ENCODE peak calls at places on chromosome 5, in four cellular contexts. H is Peyer's patch, G is pancreas, V is AG04450. E is an unnamed sample.

GRCh38 chr5:55934117-55934613 is 60.6 kb downstream of the IL6ST start:
- DNase-seq in H (no peak), G (no peak), V (no peak), E (peak; percentile 16)

GRCh38 chr5:136629125-136629790 is 263.9 kb upstream of the TRPC7 start:
- DNase-seq in V (no peak), G (no peak), H (no peak), E (no peak)

GRCh38 chr5:56732147-56732546 is 83.2 kb upstream of the MAP3K1 start:
- DNase-seq in V (no peak), H (no peak), G (no peak), E (no peak)

GRCh38 chr5:134252671-134253070 is 26.8 kb upstream of the PPP2CA start:
- DNase-seq in G (no peak), V (no peak), H (no peak), E (peak; percentile 63)

GRCh38 chr5:123087173-123088030 is 1.6 kb upstream of the PRDM6 start:
- DNase-seq in G (no peak), H (no peak), V (no peak), E (no peak)

GRCh38 chr5:96609369-96609768 is 52.8 kb upstream of the CAST start:
- DNase-seq in G (no peak), H (no peak), V (no peak), E (no peak)

GRCh38 chr5:90055831-90056328 is 353.7 kb downstream of the CETN3 start:
- DNase-seq in G (no peak), H (no peak), V (peak; percentile 33), E (no peak)

GRCh38 chr5:34833991-34834793 is 4.8 kb upstream of the TTC23L start:
- DNase-seq in V (no peak), G (no peak), H (no peak), E (no peak)

GRCh38 chr5:113047234-113047633 is 70.6 kb downstream of the DCP2 start:
- DNase-seq in G (no peak), V (no peak), H (no peak), E (no peak)

GRCh38 chr5:60636001-60636400 is 64.0 kb downstream of the DEPDC1B start:
- DNase-seq in H (no peak), V (no peak), G (no peak), E (no peak)

GRCh38 chr5:610744-611730 is 1.1 kb upstream of the CEP72 start:
- DNase-seq in G (no peak), H (no peak), V (no peak), E (no peak)

GRCh38 chr5:67215592-67216471 is 19.2 kb upstream of the CD180 start:
- DNase-seq in G (peak; percentile 70), H (peak; percentile 69), V (no peak), E (no peak)

GRCh38 chr5:160703547-160704189 is 148.3 kb downstream of the ATP10B start:
- DNase-seq in H (no peak), G (no peak), V (no peak), E (no peak)

GRCh38 chr5:123035320-123035949 is 1.1 kb downstream of the PPIC start:
- DNase-seq in H (peak; percentile 74), V (no peak), G (peak; percentile 77), E (no peak)

GRCh38 chr5:59216845-59217244 is 634.0 kb downstream of the RAB3C start:
- DNase-seq in G (no peak), H (no peak), V (no peak), E (no peak)

GRCh38 chr5:83096660-83097334 is 19.4 kb downstream of the XRCC4 start:
- DNase-seq in G (no peak), H (no peak), V (no peak), E (no peak)

GRCh38 chr5:38719403-38719802 is 126.4 kb upstream of the OSMR start:
- DNase-seq in H (no peak), G (no peak), V (no peak), E (no peak)

GRCh38 chr5:159105318-159106053 is 5.8 kb upstream of the EBF1 start:
- DNase-seq in V (no peak), G (peak; percentile 53), H (no peak), E (no peak)

GRCh38 chr5:81768960-81769452 is 18.1 kb upstream of the SSBP2 start:
- DNase-seq in V (peak; percentile 43), H (no peak), G (no peak), E (peak; percentile 83)

GRCh38 chr5:9173281-9174048 is 372.4 kb downstream of the SEMA5A start:
- DNase-seq in H (no peak), V (no peak), G (no peak), E (no peak)

GRCh38 chr5:175596818-175597217 is 61.1 kb upstream of the HRH2 start:
- DNase-seq in V (no peak), H (no peak), G (no peak), E (no peak)

GRCh38 chr5:132269635-132270344 is 12.3 kb downstream of the PDLIM4 start:
- DNase-seq in H (no peak), V (no peak), G (no peak), E (no peak)

GRCh38 chr5:43428034-43428712 is 16.0 kb upstream of the CCL28 start:
- DNase-seq in V (no peak), H (no peak), G (no peak), E (peak; percentile 87)

GRCh38 chr5:145975361-145976066 is 39.1 kb downstream of the SH3RF2 start:
- DNase-seq in V (peak; percentile 49), H (no peak), G (no peak), E (peak; percentile 27)

GRCh38 chr5:145978171-145978570 is 41.8 kb downstream of the SH3RF2 start:
- DNase-seq in G (no peak), H (no peak), V (no peak), E (no peak)

GRCh38 chr5:145976431-145977155 is 40.2 kb downstream of the SH3RF2 start:
- DNase-seq in H (no peak), V (no peak), G (no peak), E (no peak)

GRCh38 chr5:145971701-145972100 is 35.3 kb downstream of the SH3RF2 start:
- DNase-seq in H (no peak), G (no peak), V (no peak), E (no peak)

DNA sequence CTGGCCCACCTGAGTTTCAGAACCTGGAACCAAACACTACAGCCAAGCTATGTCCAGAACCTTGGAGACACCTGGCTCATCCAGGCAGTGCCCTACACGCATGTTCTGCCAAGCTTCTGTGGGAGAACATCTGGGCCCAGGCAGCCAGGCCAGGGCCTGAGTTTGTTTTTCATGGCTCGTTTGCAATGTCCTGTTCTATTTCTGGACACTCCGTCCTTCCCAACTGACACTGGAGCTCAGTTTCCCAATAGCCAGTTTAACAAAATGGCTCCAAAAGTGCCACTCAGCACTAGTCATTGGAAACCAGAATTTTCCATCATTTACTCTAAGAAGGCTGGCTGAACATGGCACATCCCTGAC is 38.6 kb downstream of the SH3RF2 start:
- DNase-seq in G (no peak), V (no peak), H (no peak), E (no peak)
- H3K27ac ChIP-seq in G (no peak overlapping the region), V (no peak overlapping the region), H (no peak overlapping the region), E (peak overlapping the region; percentile 59)

DNA sequence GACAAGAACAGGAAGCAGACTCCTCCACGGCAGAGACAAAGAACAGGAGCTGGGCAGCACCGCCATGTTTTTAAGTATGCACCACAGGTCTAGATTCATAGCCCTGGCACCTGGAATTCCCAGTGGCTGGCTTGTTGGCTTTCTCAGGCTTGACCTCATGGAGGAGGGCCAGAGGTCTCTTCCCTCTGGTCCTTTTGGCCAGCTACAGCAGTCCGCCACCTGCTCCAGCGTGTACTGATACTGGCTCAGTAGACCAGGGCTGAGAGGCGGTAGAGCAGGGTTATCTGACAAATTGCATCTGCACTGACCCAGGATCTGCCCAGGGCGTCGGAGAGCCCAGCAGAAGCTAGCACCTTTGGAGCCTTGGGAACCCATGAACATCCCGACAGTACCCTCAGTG is 90.6 kb upstream of the OTULINL start:
- DNase-seq in V (no peak), G (no peak), H (no peak), E (no peak)
- H3K27ac ChIP-seq in V (peak overlapping the region; percentile 52), G (no peak overlapping the region), H (no peak overlapping the region), E (no peak overlapping the region)

DNA sequence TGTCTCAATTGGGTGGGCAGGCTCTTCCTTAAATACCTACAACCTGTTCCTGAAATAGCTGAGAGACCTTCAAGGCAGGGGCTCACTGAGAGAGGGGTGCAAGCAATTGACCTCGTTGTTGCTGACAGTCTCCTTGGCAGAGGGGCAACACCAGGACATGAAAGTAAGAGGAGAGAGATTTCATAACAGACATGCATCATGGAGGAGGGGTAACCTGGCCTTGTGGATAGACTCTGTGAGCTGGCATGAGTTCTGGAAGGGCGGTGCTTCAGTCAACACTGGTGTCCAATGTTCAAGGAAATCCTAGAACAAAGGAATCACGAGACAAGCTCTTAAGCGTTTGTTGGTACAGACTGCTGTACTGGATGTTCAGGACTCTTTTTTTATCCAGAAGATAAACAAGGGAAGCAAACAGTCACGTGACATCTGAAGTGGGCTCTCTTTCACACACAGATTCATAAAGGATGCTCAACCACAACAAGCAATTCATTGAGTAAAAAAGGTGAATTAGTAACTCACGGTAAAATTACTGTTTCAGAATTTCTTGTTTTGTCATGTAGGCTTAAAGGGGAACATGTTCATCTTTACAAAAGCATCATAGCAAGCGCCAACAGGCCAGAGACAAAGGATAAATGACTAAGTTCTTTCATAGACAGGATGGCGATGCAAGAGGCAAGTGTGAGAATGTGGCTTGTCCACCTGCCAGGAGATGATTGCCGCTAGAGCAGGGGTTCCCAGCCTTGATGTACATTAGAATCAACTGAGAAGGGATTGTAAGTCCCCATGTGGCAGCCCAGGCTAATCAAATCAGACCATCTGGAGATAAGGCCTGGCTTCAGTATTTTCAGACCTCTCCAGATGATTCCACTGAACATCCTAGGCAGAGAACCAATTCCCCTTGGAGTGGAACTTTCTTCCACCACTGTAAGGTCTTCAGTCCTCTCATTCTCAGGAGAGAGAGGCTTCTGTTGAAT is 20.7 kb downstream of the ANKRA2 start:
- DNase-seq in G (no peak), V (no peak), H (peak; percentile 74), E (peak; percentile 82)
- H3K27ac ChIP-seq in G (no peak overlapping the region), V (no peak overlapping the region), H (no peak overlapping the region), E (peak overlapping the region; percentile 92)

GRCh38 chr5:95070453-95070852 is 214.4 kb downstream of the MCTP1 start:
- DNase-seq in H (no peak), V (no peak), G (no peak), E (no peak)
- H3K27ac ChIP-seq in H (no peak overlapping the region), V (no peak overlapping the region), G (no peak overlapping the region), E (no peak overlapping the region)

GRCh38 chr5:141617682-141618029 is 1.1 kb downstream of the DIAPH1 start:
- DNase-seq in V (no peak), G (no peak), H (no peak), E (no peak)
- H3K27ac ChIP-seq in V (peak overlapping the region; percentile 42), G (peak overlapping the region; percentile 93), H (peak overlapping the region; percentile 98), E (peak overlapping the region; percentile 96)

DNA sequence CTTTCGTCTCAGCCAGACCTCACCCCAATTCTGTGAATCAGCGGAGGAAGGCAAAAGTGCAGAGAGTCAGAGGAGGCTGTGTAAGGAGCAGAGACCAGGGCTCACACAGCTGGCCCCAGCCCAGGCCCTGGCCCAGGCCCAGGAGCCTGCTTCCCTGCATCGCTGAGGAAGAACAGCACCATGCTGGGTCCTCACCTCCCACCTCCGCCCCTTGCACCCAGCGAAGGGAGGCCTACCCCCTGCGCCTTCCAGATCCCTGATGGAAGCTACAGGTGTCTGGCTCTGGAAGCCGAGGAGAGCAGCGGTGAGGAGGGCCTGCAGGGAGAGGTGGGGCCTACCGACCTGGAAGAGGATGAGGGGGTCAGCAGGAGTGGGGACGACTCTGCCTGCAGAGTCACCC is 22.3 kb upstream of the SYNPO start:
- DNase-seq in H (no peak), G (no peak), V (no peak), E (no peak)
- H3K27ac ChIP-seq in H (peak overlapping the region; percentile 31), G (peak overlapping the region; percentile 85), V (no peak overlapping the region), E (no peak overlapping the region)

DNA sequence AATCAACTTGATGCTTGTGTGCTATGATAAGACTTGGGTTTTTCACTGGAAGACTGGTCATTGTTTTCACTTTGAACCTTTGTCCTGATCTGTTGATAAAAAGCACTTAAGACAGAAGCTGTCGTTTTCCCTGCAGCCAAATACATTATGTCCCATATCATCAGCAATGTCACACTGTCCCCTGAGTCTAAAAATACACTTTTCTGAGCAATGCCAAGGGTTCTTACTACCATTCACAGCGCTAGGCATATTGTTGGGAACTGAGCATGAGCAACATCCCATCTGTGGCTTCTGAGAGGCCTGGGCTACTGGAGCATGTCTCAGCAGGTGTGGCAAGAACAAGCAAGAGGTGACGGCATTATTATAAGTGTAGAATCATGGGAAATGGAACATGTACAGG is 81.8 kb downstream of the SEMA6A start:
- DNase-seq in H (no peak), G (no peak), V (no peak), E (peak; percentile 77)
- H3K27ac ChIP-seq in H (no peak overlapping the region), G (no peak overlapping the region), V (no peak overlapping the region), E (peak overlapping the region; percentile 53)